ENCODE peak calls at places on chromosome 2, in six cellular contexts. H is HCT116, P is H1, X is SK-N-SH, I is K562, T is HepG2. B is an unnamed sample.
A peak's percentile ranks its signal among the peaks of the same experiment; 100 is the strongest.

GRCh38 chr2:45691152-45691551 is 39.7 kb downstream of the PRKCE start:
- DNase-seq in H (no peak), T (no peak), P (no peak), I (no peak), X (no peak), B (no peak)

GRCh38 chr2:197777823-197778407 is 7.2 kb downstream of the BOLL start:
- DNase-seq in P (no peak), X (peak; percentile 30), T (peak; percentile 28), I (peak; percentile 7), H (peak; percentile 16), B (no peak)

GRCh38 chr2:238103465-238104070 is 3.4 kb downstream of the ESPNL start:
- DNase-seq in H (no peak), X (no peak), I (no peak), P (no peak), T (no peak), B (no peak)

GRCh38 chr2:230928701-230929380 is 3.8 kb upstream of the GPR55 start:
- DNase-seq in I (no peak), X (no peak), T (no peak), H (no peak), P (no peak), B (no peak)

GRCh38 chr2:8627692-8628085 is 54.2 kb upstream of the ID2 start:
- DNase-seq in X (no peak), P (no peak), I (no peak), T (peak; percentile 65), H (no peak), B (no peak)

GRCh38 chr2:105455488-105455991 is 56.7 kb upstream of the FHL2 start:
- DNase-seq in T (peak; percentile 70), H (peak; percentile 95), I (no peak), X (peak; percentile 19), P (no peak), B (peak; percentile 11)

GRCh38 chr2:105447476-105447875 is 48.6 kb upstream of the FHL2 start:
- DNase-seq in P (no peak), X (no peak), T (no peak), H (no peak), I (no peak), B (no peak)

GRCh38 chr2:79952561-79952960 is 352.0 kb downstream of the LRRTM1 start:
- DNase-seq in I (no peak), P (no peak), T (no peak), X (no peak), H (no peak), B (no peak)

GRCh38 chr2:98804736-98805135 is 73.8 kb upstream of the MGAT4A start:
- DNase-seq in X (no peak), T (no peak), P (no peak), I (no peak), H (no peak), B (no peak)

GRCh38 chr2:8103085-8103708 is 578.7 kb upstream of the ID2 start:
- DNase-seq in T (peak; percentile 100), H (no peak), X (no peak), P (no peak), I (no peak), B (no peak)

GRCh38 chr2:3522851-3523481 is 3.6 kb upstream of the ADI1 start:
- DNase-seq in T (peak; percentile 60), H (no peak), I (no peak), P (no peak), X (no peak), B (no peak)

GRCh38 chr2:133241231-133241575 is 327.1 kb downstream of the NCKAP5 start:
- DNase-seq in T (no peak), I (no peak), P (no peak), H (no peak), X (no peak), B (no peak)

GRCh38 chr2:59967691-59968090 is 585.8 kb downstream of the BCL11A start:
- DNase-seq in P (no peak), X (no peak), T (no peak), H (no peak), I (no peak), B (no peak)

GRCh38 chr2:179422037-179422643 is 157.5 kb upstream of the SESTD1 start:
- DNase-seq in P (peak; percentile 53), H (peak; percentile 58), T (peak; percentile 75), I (no peak), X (peak; percentile 40), B (peak; percentile 63)

GRCh38 chr2:174611851-174612250 is 14.2 kb upstream of the WIPF1 start:
- DNase-seq in H (no peak), P (no peak), I (no peak), X (no peak), T (no peak), B (no peak)

GRCh38 chr2:101135412-101136296 is 15.5 kb downstream of the TBC1D8 start:
- DNase-seq in T (peak; percentile 52), P (no peak), H (no peak), X (no peak), I (no peak), B (peak; percentile 75)

GRCh38 chr2:237815637-237816036 is 17.1 kb downstream of the RBM44 start:
- DNase-seq in P (no peak), H (no peak), X (no peak), T (no peak), I (no peak), B (no peak)

GRCh38 chr2:98835831-98836385 is 100.1 kb downstream of the CRACDL start:
- DNase-seq in H (no peak), I (no peak), T (no peak), P (no peak), X (no peak), B (no peak)

DNA sequence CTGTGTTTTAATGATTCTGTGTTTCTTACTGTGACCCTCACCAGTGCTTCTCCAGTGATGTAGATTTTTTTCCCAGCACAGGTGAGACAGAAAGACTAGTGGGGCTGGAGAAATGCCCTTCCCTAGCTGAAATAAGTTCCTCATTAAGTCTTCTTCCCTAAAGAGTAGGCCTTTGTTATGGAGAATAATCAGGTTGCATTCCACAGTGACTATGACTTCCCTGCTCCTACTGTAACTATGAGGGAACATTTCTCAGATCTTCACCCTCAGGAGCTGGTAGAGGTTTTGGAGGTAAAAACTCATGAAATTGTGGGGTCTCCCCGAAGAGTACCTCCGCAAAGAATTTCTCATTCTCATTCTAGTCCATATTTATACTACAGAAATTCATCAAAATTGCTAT is 286.2 kb downstream of the GRB14 start:
- DNase-seq in H (no peak), I (no peak), P (no peak), T (no peak), X (no peak), B (no peak)
- TF ChIP-seq JUND in H (no peak), I (no peak), P (no peak), T (no peak), X (no peak), B (no peak)

DNA sequence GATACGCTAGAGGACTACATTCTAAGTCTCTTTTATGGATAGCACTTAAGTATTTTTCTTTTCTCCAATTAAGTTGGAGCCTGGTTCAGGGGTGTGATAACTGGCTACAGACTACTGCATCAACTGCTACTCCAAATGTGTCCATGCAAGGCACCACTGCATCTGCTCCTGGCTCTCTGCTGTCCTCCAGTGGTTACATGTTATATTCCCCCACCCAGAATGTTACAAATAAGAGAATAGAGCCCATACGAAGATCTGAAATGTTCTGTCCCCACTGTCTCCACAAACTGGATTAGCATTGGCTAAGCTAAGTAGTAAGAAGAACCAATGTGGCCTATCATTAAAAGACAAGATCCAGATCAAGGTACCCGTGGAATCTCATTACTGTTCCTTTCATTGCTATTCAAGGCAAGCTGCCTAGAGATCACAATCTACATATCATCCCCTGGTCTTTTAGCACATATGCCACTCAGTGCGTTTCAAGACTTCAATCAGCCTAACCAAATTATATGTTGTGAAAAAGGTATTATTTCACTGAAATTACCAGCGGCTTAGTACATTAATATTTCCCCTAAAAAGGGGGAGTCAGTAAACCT is 308.3 kb upstream of the SLC8A1 start:
- DNase-seq in T (peak; percentile 35), X (peak; percentile 25), P (no peak), H (peak; percentile 6), I (peak; percentile 4), B (peak; percentile 70)
- TF ChIP-seq JUND in T (no peak), X (no peak), P (no peak), H (no peak), I (no peak), B (no peak)

GRCh38 chr2:64668542-64668941 is 14.8 kb upstream of the SERTAD2 start:
- DNase-seq in T (no peak), H (no peak), P (no peak), X (no peak), I (no peak), B (no peak)

GRCh38 chr2:64666810-64667438 is 13.2 kb upstream of the SERTAD2 start:
- DNase-seq in T (peak; percentile 76), H (no peak), P (no peak), X (no peak), I (no peak), B (no peak)

GRCh38 chr2:64669288-64669687 is 15.6 kb upstream of the SERTAD2 start:
- DNase-seq in X (no peak), I (peak; percentile 12), T (peak; percentile 83), H (no peak), P (no peak), B (no peak)

GRCh38 chr2:64670047-64670446 is 16.3 kb upstream of the SERTAD2 start:
- DNase-seq in X (no peak), P (no peak), T (no peak), I (no peak), H (no peak), B (no peak)

GRCh38 chr2:64667535-64667934 is 13.8 kb upstream of the SERTAD2 start:
- DNase-seq in T (no peak), H (no peak), X (no peak), I (no peak), P (no peak), B (no peak)
- TF ChIP-seq JUND in T (no peak), H (no peak), X (no peak), I (no peak), P (no peak), B (no peak)

GRCh38 chr2:72136349-72136748 is 11.3 kb downstream of the CYP26B1 start:
- DNase-seq in I (no peak), H (no peak), X (peak; percentile 17), T (no peak), P (no peak), B (no peak)
- TF ChIP-seq JUND in I (no peak), H (no peak), X (no peak), T (no peak), P (no peak), B (no peak)

DNA sequence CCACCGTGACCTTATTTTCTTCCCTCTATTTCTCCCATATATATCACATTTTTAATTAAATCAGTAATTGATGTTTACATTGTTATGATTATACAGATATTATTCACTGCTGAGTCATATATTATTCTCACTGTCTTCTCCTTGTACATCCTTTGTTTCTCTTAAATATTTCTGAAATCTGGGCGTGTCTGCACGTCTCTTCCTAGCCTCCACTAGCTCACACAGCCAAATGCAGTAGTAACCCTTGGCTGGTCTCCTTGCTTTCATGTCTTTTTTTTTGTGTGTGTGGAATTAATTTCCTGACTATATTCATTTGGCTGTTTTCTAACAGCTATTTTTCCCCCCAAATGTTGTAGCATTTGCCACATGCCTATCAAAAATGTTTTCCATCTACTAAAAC is 15.8 kb downstream of the CCNYL1 start:
- DNase-seq in P (no peak), H (no peak), T (no peak), X (no peak), I (no peak), B (no peak)
- TF ChIP-seq JUND in P (no peak), H (peak; percentile 21), T (no peak), X (no peak), I (no peak), B (no peak)

B was measured in T47D.